ENCODE peak calls at places on chromosomes 13 and 19, in five cellular contexts. One of them, this sample, is unnamed.

GRCh38 chr13:30165791-30166190 is 141.6 kb downstream of the KATNAL1 start:
- DNase-seq in AG04449: no peak
- DNase-seq in bronchial epithelial cell: no peak
- DNase-seq in fibroblast of the aortic adventitia: peak
- DNase-seq in CD4-positive, alpha-beta T cell: no peak
- DNase-seq in this sample: no peak

GRCh38 chr19:16033721-16034120 is 42.6 kb upstream of the TPM4 start:
- DNase-seq in AG04449: no peak
- DNase-seq in bronchial epithelial cell: no peak
- DNase-seq in fibroblast of the aortic adventitia: no peak
- DNase-seq in CD4-positive, alpha-beta T cell: no peak
- DNase-seq in this sample: no peak

GRCh38 chr19:55383789-55384575 is at the start of gene TMEM238:
- DNase-seq in AG04449: no peak
- DNase-seq in bronchial epithelial cell: peak
- DNase-seq in fibroblast of the aortic adventitia: peak
- DNase-seq in CD4-positive, alpha-beta T cell: peak
- DNase-seq in this sample: no peak

GRCh38 chr13:90551253-90551652 is 796.2 kb upstream of the MIR17HG start:
- DNase-seq in AG04449: no peak
- DNase-seq in bronchial epithelial cell: no peak
- DNase-seq in fibroblast of the aortic adventitia: no peak
- DNase-seq in CD4-positive, alpha-beta T cell: no peak
- DNase-seq in this sample: no peak

GRCh38 chr13:43528992-43529391 is 257.8 kb downstream of the ENOX1 start:
- DNase-seq in AG04449: no peak
- DNase-seq in bronchial epithelial cell: no peak
- DNase-seq in fibroblast of the aortic adventitia: peak
- DNase-seq in CD4-positive, alpha-beta T cell: no peak
- DNase-seq in this sample: no peak

GRCh38 chr19:34856052-34856451 is 70.7 kb upstream of the ZNF30 start:
- DNase-seq in AG04449: no peak
- DNase-seq in bronchial epithelial cell: no peak
- DNase-seq in fibroblast of the aortic adventitia: no peak
- DNase-seq in CD4-positive, alpha-beta T cell: no peak
- DNase-seq in this sample: no peak

GRCh38 chr13:110107568-110108347 is 199.2 kb downstream of the COL4A1 start:
- DNase-seq in AG04449: no peak
- DNase-seq in bronchial epithelial cell: no peak
- DNase-seq in fibroblast of the aortic adventitia: no peak
- DNase-seq in CD4-positive, alpha-beta T cell: no peak
- DNase-seq in this sample: no peak

GRCh38 chr13:71218960-71219359 is 648.0 kb downstream of the DACH1 start:
- DNase-seq in AG04449: no peak
- DNase-seq in bronchial epithelial cell: peak
- DNase-seq in fibroblast of the aortic adventitia: no peak
- DNase-seq in CD4-positive, alpha-beta T cell: no peak
- DNase-seq in this sample: no peak

GRCh38 chr13:30406779-30407416 is 15.4 kb upstream of the UBE2L5 start:
- DNase-seq in AG04449: no peak
- DNase-seq in bronchial epithelial cell: no peak
- DNase-seq in fibroblast of the aortic adventitia: no peak
- DNase-seq in CD4-positive, alpha-beta T cell: no peak
- DNase-seq in this sample: no peak

DNA sequence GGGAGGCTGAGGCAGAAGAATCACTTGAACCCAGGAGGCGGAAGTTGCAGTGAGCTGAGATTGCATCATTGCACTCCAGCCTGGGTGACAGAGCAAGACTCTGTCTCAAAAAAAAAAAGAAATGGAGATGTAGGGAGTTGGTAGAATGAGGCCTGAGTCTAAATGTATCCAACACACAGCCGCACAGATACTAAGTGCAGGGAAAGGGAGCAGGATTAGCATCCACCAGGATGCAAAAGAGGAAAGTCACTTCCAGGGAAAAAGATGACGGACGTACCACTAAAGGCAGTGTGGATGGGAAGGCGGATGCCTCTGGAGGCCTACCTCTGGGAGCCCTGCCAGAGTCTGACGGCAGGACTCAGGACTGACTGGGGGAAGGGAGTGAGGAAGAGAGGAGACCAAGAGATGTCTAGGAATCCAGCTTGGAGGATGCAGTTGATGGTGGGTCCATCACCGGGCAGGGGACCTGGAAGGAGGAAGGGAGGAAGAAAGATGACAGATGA is 6.8 kb downstream of the FAM98C start:
- DNase-seq in AG04449: no peak
- DNase-seq in bronchial epithelial cell: no peak
- DNase-seq in fibroblast of the aortic adventitia: peak
- DNase-seq in CD4-positive, alpha-beta T cell: no peak
- DNase-seq in this sample: no peak
- TF ChIP-seq CTCF in AG04449: no peak
- TF ChIP-seq CTCF in bronchial epithelial cell: no peak
- TF ChIP-seq CTCF in fibroblast of the aortic adventitia: no peak
- TF ChIP-seq CTCF in CD4-positive, alpha-beta T cell: no peak
- TF ChIP-seq CTCF in this sample: no peak

GRCh38 chr13:113862766-113863510 is 938 bp downstream of the GAS6 start:
- DNase-seq in AG04449: no peak
- DNase-seq in bronchial epithelial cell: no peak
- DNase-seq in fibroblast of the aortic adventitia: peak
- DNase-seq in CD4-positive, alpha-beta T cell: no peak
- DNase-seq in this sample: no peak
- TF ChIP-seq CTCF in AG04449: peak
- TF ChIP-seq CTCF in bronchial epithelial cell: no peak
- TF ChIP-seq CTCF in fibroblast of the aortic adventitia: peak
- TF ChIP-seq CTCF in CD4-positive, alpha-beta T cell: no peak
- TF ChIP-seq CTCF in this sample: no peak

DNA sequence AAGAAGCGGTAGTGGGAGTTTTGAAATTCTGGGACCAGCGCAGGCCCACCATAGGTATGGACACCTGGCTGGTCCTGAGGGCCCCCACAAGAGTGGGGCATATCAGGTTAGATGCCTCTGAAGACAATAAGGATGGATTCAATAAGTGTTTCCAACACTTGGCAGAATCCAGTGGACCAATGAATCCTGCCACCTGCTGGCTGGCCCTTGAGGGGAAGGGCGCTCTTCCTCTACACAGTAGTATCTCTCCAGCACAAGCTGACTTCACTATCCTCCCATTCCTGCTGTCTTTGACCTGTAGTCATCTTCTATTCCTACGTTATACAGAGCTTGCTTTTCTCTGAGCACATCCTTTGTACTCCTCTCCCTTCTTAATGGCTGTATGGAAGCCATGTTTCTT is 199.7 kb upstream of the TSHZ3 start:
- DNase-seq in AG04449: no peak
- DNase-seq in bronchial epithelial cell: no peak
- DNase-seq in fibroblast of the aortic adventitia: peak
- DNase-seq in CD4-positive, alpha-beta T cell: no peak
- DNase-seq in this sample: no peak
- TF ChIP-seq CTCF in AG04449: peak
- TF ChIP-seq CTCF in bronchial epithelial cell: peak
- TF ChIP-seq CTCF in fibroblast of the aortic adventitia: peak
- TF ChIP-seq CTCF in CD4-positive, alpha-beta T cell: no peak
- TF ChIP-seq CTCF in this sample: peak

GRCh38 chr19:40465781-40466218 is 255 bp upstream of the BLVRB start:
- DNase-seq in AG04449: peak
- DNase-seq in bronchial epithelial cell: peak
- DNase-seq in fibroblast of the aortic adventitia: peak
- DNase-seq in CD4-positive, alpha-beta T cell: peak
- DNase-seq in this sample: peak

GRCh38 chr19:40466219-40467006 is at the start of gene SPTBN4:
- DNase-seq in AG04449: no peak
- DNase-seq in bronchial epithelial cell: no peak
- DNase-seq in fibroblast of the aortic adventitia: no peak
- DNase-seq in CD4-positive, alpha-beta T cell: peak
- DNase-seq in this sample: no peak

GRCh38 chr19:40461669-40462221 is 3.8 kb downstream of the BLVRB start:
- DNase-seq in AG04449: no peak
- DNase-seq in bronchial epithelial cell: no peak
- DNase-seq in fibroblast of the aortic adventitia: no peak
- DNase-seq in CD4-positive, alpha-beta T cell: no peak
- DNase-seq in this sample: no peak

GRCh38 chr19:40465025-40465780 is at the start of gene BLVRB:
- DNase-seq in AG04449: peak
- DNase-seq in bronchial epithelial cell: peak
- DNase-seq in fibroblast of the aortic adventitia: peak
- DNase-seq in CD4-positive, alpha-beta T cell: peak
- DNase-seq in this sample: no peak

DNA sequence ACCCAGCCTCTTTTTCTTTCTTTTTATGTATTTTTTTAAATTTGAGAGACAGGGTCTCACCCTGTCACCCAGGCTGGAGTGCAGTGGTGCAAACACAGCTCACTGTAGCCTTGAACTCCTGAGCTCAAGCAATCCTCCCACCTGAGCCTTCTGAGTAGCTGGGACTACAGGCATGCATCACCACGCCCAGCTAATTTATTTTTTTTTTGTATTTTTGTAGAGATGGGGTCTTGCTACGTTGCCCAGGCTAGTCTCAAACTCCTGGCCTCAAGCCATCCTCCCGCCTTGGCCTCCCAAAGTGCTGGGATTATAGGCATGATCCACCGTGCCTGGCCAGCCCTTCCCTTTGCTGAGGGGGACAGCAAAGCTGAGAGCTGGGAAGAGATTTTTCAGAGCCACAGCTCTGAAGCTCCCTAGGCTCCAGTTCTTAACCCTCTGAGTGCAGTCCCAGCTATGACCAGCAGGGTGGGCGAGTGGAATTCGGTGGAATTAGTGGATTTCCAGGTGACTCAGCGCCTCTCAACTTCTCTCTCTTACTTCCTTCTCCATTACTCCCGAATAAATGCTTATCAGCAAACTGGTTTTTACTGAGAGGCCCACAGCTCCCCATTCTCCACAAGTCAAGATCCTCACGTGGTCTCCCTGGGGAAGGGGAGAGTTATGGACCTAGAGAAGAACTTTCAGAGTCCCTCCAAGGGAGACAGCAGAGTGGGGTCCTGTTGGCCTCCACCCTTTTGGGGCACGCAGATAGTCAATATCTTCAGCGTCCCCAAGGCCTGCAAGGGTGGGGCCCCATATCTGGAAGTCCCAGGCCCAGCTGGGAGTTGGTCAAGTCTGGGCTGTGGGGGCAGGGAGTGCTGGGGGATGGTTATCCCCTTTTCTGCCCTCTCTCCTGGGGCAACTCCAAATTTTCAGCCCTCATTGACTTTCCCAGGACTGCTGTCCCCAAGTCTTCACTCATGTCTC is 1.2 kb downstream of the BLVRB start:
- DNase-seq in AG04449: peak
- DNase-seq in bronchial epithelial cell: peak
- DNase-seq in fibroblast of the aortic adventitia: peak
- DNase-seq in CD4-positive, alpha-beta T cell: peak
- DNase-seq in this sample: peak
- TF ChIP-seq CTCF in AG04449: peak
- TF ChIP-seq CTCF in bronchial epithelial cell: peak
- TF ChIP-seq CTCF in fibroblast of the aortic adventitia: peak
- TF ChIP-seq CTCF in CD4-positive, alpha-beta T cell: peak
- TF ChIP-seq CTCF in this sample: peak

GRCh38 chr19:37983916-37984315 is 76.9 kb downstream of the SIPA1L3 start:
- DNase-seq in AG04449: no peak
- DNase-seq in bronchial epithelial cell: no peak
- DNase-seq in fibroblast of the aortic adventitia: no peak
- DNase-seq in CD4-positive, alpha-beta T cell: no peak
- DNase-seq in this sample: no peak
- TF ChIP-seq CTCF in AG04449: no peak
- TF ChIP-seq CTCF in bronchial epithelial cell: no peak
- TF ChIP-seq CTCF in fibroblast of the aortic adventitia: no peak
- TF ChIP-seq CTCF in CD4-positive, alpha-beta T cell: no peak
- TF ChIP-seq CTCF in this sample: no peak

GRCh38 chr19:42121666-42122069 is 10.6 kb downstream of the POU2F2 start:
- DNase-seq in AG04449: no peak
- DNase-seq in bronchial epithelial cell: peak
- DNase-seq in fibroblast of the aortic adventitia: peak
- DNase-seq in CD4-positive, alpha-beta T cell: peak
- DNase-seq in this sample: peak

GRCh38 chr19:42124386-42124901 is 7.8 kb downstream of the POU2F2 start:
- DNase-seq in AG04449: no peak
- DNase-seq in bronchial epithelial cell: no peak
- DNase-seq in fibroblast of the aortic adventitia: no peak
- DNase-seq in CD4-positive, alpha-beta T cell: no peak
- DNase-seq in this sample: no peak

GRCh38 chr19:42123765-42124164 is 8.5 kb downstream of the POU2F2 start:
- DNase-seq in AG04449: no peak
- DNase-seq in bronchial epithelial cell: no peak
- DNase-seq in fibroblast of the aortic adventitia: no peak
- DNase-seq in CD4-positive, alpha-beta T cell: no peak
- DNase-seq in this sample: no peak

GRCh38 chr19:42121036-42121621 is 11.1 kb downstream of the POU2F2 start:
- DNase-seq in AG04449: no peak
- DNase-seq in bronchial epithelial cell: no peak
- DNase-seq in fibroblast of the aortic adventitia: no peak
- DNase-seq in CD4-positive, alpha-beta T cell: no peak
- DNase-seq in this sample: no peak

DNA sequence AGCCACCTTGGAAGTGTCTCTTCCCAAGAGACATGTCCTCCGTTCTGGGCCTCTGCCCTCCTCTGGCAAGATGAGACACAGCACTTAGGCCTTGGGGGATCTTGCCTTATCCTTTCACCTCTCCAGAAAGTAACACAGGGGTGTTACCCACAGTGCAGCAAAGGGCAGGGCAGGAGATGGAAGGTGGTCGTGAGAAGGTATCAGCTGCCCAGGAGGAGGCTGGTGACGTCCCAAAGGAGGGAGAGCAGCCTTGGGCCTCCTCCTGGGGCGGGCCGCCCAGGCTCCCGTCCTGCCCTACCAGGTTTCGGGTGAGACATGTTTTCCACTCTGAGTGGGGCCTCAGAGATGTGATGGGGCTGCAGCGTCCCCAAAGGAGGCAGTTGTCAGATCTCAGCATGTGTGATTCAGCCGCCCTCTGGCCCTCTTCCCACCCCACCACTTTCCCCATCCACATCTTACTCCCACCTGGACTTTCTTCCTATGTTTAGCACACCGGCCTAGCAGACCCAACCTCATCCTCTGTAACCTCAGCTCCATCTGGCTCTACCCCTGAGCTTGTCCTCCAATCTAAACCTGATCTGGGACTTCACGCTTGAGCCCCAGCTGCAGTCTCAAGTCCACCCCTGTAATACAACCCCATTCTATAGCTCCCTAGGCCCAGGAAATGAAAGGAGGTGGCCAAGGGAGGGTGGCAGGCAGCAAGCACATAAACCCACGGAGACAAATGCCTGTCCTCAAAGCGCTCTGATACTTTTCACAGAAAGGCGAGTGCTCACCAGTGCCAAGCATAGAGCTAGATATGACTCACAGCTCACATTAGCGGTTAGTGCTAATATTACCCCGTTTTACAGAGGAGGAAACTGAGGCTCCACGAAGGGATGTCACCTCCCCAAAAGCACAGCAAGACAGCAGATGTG is 9.3 kb downstream of the POU2F2 start:
- DNase-seq in AG04449: no peak
- DNase-seq in bronchial epithelial cell: no peak
- DNase-seq in fibroblast of the aortic adventitia: no peak
- DNase-seq in CD4-positive, alpha-beta T cell: no peak
- DNase-seq in this sample: no peak
- TF ChIP-seq CTCF in AG04449: no peak
- TF ChIP-seq CTCF in bronchial epithelial cell: no peak
- TF ChIP-seq CTCF in fibroblast of the aortic adventitia: no peak
- TF ChIP-seq CTCF in CD4-positive, alpha-beta T cell: no peak
- TF ChIP-seq CTCF in this sample: peak

DNA sequence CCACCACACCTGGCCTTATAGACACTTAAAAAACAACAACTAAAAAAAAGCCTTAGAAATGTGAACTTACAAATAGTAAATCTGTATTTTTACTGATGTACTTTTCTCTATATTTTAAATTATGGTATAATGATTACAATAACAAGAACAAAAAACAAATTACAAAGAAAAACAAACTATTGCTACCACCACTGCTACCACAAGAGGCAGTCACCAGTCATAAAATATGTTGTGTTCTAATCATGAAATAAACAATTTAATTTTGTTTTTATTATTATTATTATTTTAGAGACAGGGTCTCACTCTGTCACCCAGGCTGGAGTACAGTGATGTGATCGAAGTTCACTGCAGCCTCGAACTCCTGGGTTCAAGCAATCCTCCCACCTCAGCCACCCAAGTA is 72.2 kb downstream of the DIAPH3 start:
- DNase-seq in AG04449: no peak
- DNase-seq in bronchial epithelial cell: no peak
- DNase-seq in fibroblast of the aortic adventitia: no peak
- DNase-seq in CD4-positive, alpha-beta T cell: no peak
- DNase-seq in this sample: no peak
- TF ChIP-seq CTCF in AG04449: no peak
- TF ChIP-seq CTCF in bronchial epithelial cell: no peak
- TF ChIP-seq CTCF in fibroblast of the aortic adventitia: no peak
- TF ChIP-seq CTCF in CD4-positive, alpha-beta T cell: no peak
- TF ChIP-seq CTCF in this sample: no peak

This sample was measured in HFF-Myc.